ENCODE peak calls at places on chromosomes 12 and 14, in nine cellular contexts. E, F, C, Q, B, O, P, D and G are unnamed samples.
A peak's percentile ranks its signal among the peaks of the same experiment; 100 is the strongest.

GRCh38 chr14:32601908-32602307 is 272.8 kb downstream of the AKAP6 start:
- DNase-seq in E (no peak), F (no peak), C (peak; percentile 13), Q (no peak), B (no peak), O (no peak), P (no peak), D (no peak), G (peak; percentile 59)

GRCh38 chr12:110661337-110661972 is 27.5 kb downstream of the HVCN1 start:
- DNase-seq in E (no peak), F (peak; percentile 28), C (no peak), Q (no peak), B (no peak), O (no peak), P (no peak), D (no peak), G (no peak)

GRCh38 chr14:51650721-51651387 is 856 bp upstream of the FRMD6 start:
- DNase-seq in E (no peak), F (peak; percentile 28), C (peak; percentile 24), Q (no peak), B (peak; percentile 43), O (no peak), P (peak; percentile 80), D (peak; percentile 15), G (no peak)

GRCh38 chr12:43762596-43762995 is 3.8 kb downstream of the IRAK4 start:
- DNase-seq in E (no peak), F (no peak), C (no peak), Q (no peak), B (no peak), O (peak; percentile 8), P (no peak), D (no peak), G (no peak)

GRCh38 chr12:49800421-49801140 is 27.6 kb downstream of the NCKAP5L start:
- DNase-seq in E (no peak), F (no peak), C (no peak), Q (no peak), B (no peak), O (no peak), P (no peak), D (no peak), G (no peak)

GRCh38 chr12:19572920-19573558 is 133.7 kb downstream of the AEBP2 start:
- DNase-seq in E (peak; percentile 30), F (no peak), C (peak; percentile 47), Q (no peak), B (peak; percentile 71), O (peak; percentile 48), P (no peak), D (peak; percentile 43), G (peak; percentile 40)

GRCh38 chr14:51846631-51847488 is 13.6 kb upstream of the GNG2 start:
- DNase-seq in E (peak; percentile 63), F (peak; percentile 19), C (no peak), Q (no peak), B (no peak), O (peak; percentile 99), P (peak; percentile 97), D (peak; percentile 84), G (peak; percentile 27)

GRCh38 chr14:68653754-68654153 is 139.1 kb downstream of the ZFP36L1 start:
- DNase-seq in E (no peak), F (no peak), C (no peak), Q (no peak), B (no peak), O (no peak), P (no peak), D (no peak), G (no peak)

GRCh38 chr12:24113701-24114100 is 164.2 kb upstream of the SOX5 start:
- DNase-seq in E (no peak), F (no peak), C (no peak), Q (no peak), B (no peak), O (no peak), P (no peak), D (no peak), G (no peak)

GRCh38 chr12:84757978-84758377 is 154.6 kb downstream of the SLC6A15 start:
- DNase-seq in E (peak; percentile 62), F (no peak), C (no peak), Q (no peak), B (no peak), O (no peak), P (no peak), D (no peak), G (peak; percentile 50)

GRCh38 chr12:51450333-51450732 is 25.7 kb downstream of the SLC4A8 start:
- DNase-seq in E (no peak), F (no peak), C (no peak), Q (no peak), B (no peak), O (no peak), P (no peak), D (no peak), G (no peak)

GRCh38 chr12:104720346-104721064 is 237.6 kb downstream of the SLC41A2 start:
- DNase-seq in E (peak; percentile 55), F (no peak), C (no peak), Q (no peak), B (no peak), O (no peak), P (no peak), D (no peak), G (peak; percentile 46)

GRCh38 chr14:95227279-95227860 is 70.0 kb upstream of the DICER1 start:
- DNase-seq in E (no peak), F (no peak), C (no peak), Q (no peak), B (no peak), O (no peak), P (peak; percentile 96), D (no peak), G (no peak)

GRCh38 chr14:22412936-22413411 is 176.1 kb downstream of the DAD1 start:
- DNase-seq in E (no peak), F (no peak), C (no peak), Q (no peak), B (no peak), O (no peak), P (no peak), D (no peak), G (no peak)

GRCh38 chr12:42945927-42946326 is 356.4 kb upstream of the PRICKLE1 start:
- DNase-seq in E (no peak), F (no peak), C (no peak), Q (no peak), B (peak; percentile 8), O (no peak), P (no peak), D (no peak), G (no peak)

GRCh38 chr12:105107497-105108371 is at the start of gene WASHC4:
- DNase-seq in E (peak; percentile 99), F (peak; percentile 95), C (peak; percentile 96), Q (peak; percentile 59), B (peak; percentile 93), O (peak; percentile 86), P (peak; percentile 88), D (peak; percentile 97), G (peak; percentile 89)

GRCh38 chr14:92439551-92440344 is 73.8 kb upstream of the RIN3 start:
- DNase-seq in E (no peak), F (peak; percentile 66), C (peak; percentile 53), Q (no peak), B (no peak), O (no peak), P (peak; percentile 85), D (no peak), G (no peak)

GRCh38 chr12:67364228-67364627 is 95.1 kb downstream of the CAND1 start:
- DNase-seq in E (no peak), F (no peak), C (no peak), Q (no peak), B (no peak), O (no peak), P (peak; percentile 25), D (no peak), G (no peak)

GRCh38 chr12:78290606-78291345 is 460.1 kb downstream of the NAV3 start:
- DNase-seq in E (peak; percentile 48), F (no peak), C (no peak), Q (peak; percentile 94), B (no peak), O (no peak), P (no peak), D (no peak), G (peak; percentile 96)

GRCh38 chr12:52148541-52149181 is 43.2 kb downstream of the KRT80 start:
- DNase-seq in E (no peak), F (no peak), C (no peak), Q (no peak), B (no peak), O (no peak), P (peak; percentile 3), D (no peak), G (no peak)

GRCh38 chr14:103186894-103187586 is 63.8 kb downstream of the TNFAIP2 start:
- DNase-seq in E (no peak), F (no peak), C (no peak), Q (no peak), B (no peak), O (no peak), P (no peak), D (no peak), G (no peak)

GRCh38 chr14:63993992-63994391 is 141.2 kb downstream of the SYNE2 start:
- DNase-seq in E (no peak), F (no peak), C (no peak), Q (no peak), B (no peak), O (no peak), P (no peak), D (no peak), G (no peak)

GRCh38 chr12:3277261-3277943 is 200.2 kb downstream of the TSPAN9 start:
- DNase-seq in E (no peak), F (no peak), C (no peak), Q (no peak), B (no peak), O (no peak), P (peak; percentile 97), D (no peak), G (no peak)

GRCh38 chr12:75784591-75784990 is 247.0 kb downstream of the PHLDA1 start:
- DNase-seq in E (no peak), F (peak; percentile 30), C (no peak), Q (no peak), B (peak; percentile 85), O (no peak), P (peak; percentile 75), D (no peak), G (peak; percentile 25)

GRCh38 chr12:124479680-124480468 is 87.5 kb downstream of the NCOR2 start:
- DNase-seq in E (no peak), F (no peak), C (no peak), Q (no peak), B (no peak), O (no peak), P (no peak), D (no peak), G (no peak)